ENCODE peak calls at places on chromosomes 12 and 14, in six cellular contexts. B is K562; U is CD8-positive, alpha-beta memory T cell; Y is fibroblast of lung; V is neural progenitor cell; P is lower lobe of right lung. O is an unnamed sample.

GRCh38 chr14:92461891-92462290 is 51.7 kb upstream of the RIN3 start:
- DNase-seq in B (no peak), U (no peak), Y (no peak), V (no peak), P (no peak), O (no peak)

GRCh38 chr12:42729532-42729895 is 140.0 kb upstream of the PRICKLE1 start:
- DNase-seq in B (no peak), U (no peak), Y (no peak), V (no peak), P (no peak), O (peak; percentile 18)

GRCh38 chr14:36513451-36514277 is 6.4 kb downstream of the NKX2-1 start:
- DNase-seq in B (no peak), U (no peak), Y (no peak), V (peak; percentile 86), P (peak; percentile 82), O (no peak)

GRCh38 chr12:112858776-112859175 is 48.0 kb upstream of the OAS1 start:
- DNase-seq in B (no peak), U (no peak), Y (no peak), V (no peak), P (no peak), O (no peak)

GRCh38 chr12:19530631-19531020 is 91.3 kb downstream of the AEBP2 start:
- DNase-seq in B (no peak), U (no peak), Y (peak; percentile 21), V (no peak), P (no peak), O (no peak)

GRCh38 chr12:46744256-46744655 is 81.5 kb downstream of the SLC38A4 start:
- DNase-seq in B (no peak), U (no peak), Y (no peak), V (no peak), P (no peak), O (no peak)

GRCh38 chr12:109291531-109292341 is 17.3 kb downstream of the FOXN4 start:
- DNase-seq in B (no peak), U (no peak), Y (peak; percentile 17), V (peak; percentile 96), P (no peak), O (peak; percentile 88)

GRCh38 chr14:82075566-82075965 is 541.9 kb upstream of the SEL1L start:
- DNase-seq in B (no peak), U (no peak), Y (no peak), V (peak; percentile 89), P (no peak), O (no peak)

GRCh38 chr14:52789118-52789517 is 2.3 kb downstream of the GNPNAT1 start:
- DNase-seq in B (no peak), U (no peak), Y (no peak), V (peak; percentile 7), P (no peak), O (no peak)

GRCh38 chr14:104082807-104083206 is 2.7 kb upstream of the ASPG start:
- DNase-seq in B (no peak), U (no peak), Y (no peak), V (no peak), P (peak; percentile 66), O (peak; percentile 15)

GRCh38 chr12:88934163-88934747 is 354.0 kb upstream of the KITLG start:
- DNase-seq in B (no peak), U (no peak), Y (peak; percentile 39), V (no peak), P (no peak), O (no peak)

GRCh38 chr14:21352587-21352986 is 31.2 kb downstream of the SUPT16H start:
- DNase-seq in B (no peak), U (no peak), Y (no peak), V (no peak), P (peak; percentile 60), O (no peak)

GRCh38 chr12:6697584-6698351 is 2.8 kb downstream of the PIANP start:
- DNase-seq in B (peak; percentile 40), U (no peak), Y (peak; percentile 52), V (peak; percentile 72), P (no peak), O (peak; percentile 76)

GRCh38 chr12:131613678-131614077 is 97.2 kb upstream of the SFSWAP start:
- DNase-seq in B (no peak), U (no peak), Y (no peak), V (no peak), P (no peak), O (no peak)

GRCh38 chr14:78253986-78254385 is 83.8 kb downstream of the NRXN3 start:
- DNase-seq in B (no peak), U (no peak), Y (no peak), V (no peak), P (no peak), O (no peak)

GRCh38 chr14:103284574-103285467 is 49.2 kb upstream of the EIF5 start:
- DNase-seq in B (no peak), U (no peak), Y (peak; percentile 49), V (no peak), P (no peak), O (no peak)

GRCh38 chr12:113196582-113196981 is 11.1 kb downstream of the RITA1 start:
- DNase-seq in B (peak; percentile 6), U (no peak), Y (no peak), V (no peak), P (no peak), O (no peak)

GRCh38 chr12:51528852-51529545 is 62.0 kb upstream of the SCN8A start:
- DNase-seq in B (no peak), U (no peak), Y (no peak), V (no peak), P (no peak), O (no peak)

DNA sequence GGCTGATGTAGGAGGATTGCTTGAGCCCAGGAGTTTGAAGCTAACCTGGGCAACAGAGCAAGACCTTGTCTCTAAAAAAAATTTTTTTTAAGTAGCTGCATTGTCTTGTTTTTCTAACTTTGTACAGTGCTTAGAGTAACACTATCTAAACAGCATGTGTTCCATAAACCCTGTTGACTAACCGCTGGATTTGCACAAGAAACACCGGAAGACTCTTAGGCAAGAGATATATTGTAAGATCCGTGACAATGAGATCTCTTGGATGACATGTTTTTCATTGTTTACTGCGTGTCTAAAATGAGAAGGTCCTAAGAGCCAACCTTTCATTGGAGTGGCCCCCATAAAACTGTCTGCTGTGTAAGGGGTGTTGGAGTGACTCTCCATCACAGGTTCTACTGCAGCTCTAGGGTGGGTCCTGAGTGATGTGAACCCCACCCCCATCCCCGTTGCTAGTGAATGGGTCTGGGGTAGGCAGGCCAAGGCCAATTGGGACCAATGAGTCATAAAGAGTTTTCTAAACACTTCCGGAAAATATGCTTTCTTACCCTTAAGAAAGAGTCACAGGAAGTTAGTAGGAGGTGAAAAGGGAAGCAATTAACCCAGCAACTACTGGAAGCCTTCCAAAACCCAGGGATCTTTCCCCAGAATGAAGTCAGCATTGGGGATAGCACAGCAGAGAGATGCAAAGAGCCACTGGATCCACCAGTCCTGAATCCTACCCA is 24.3 kb upstream of the PCNX1 start:
- DNase-seq in B (no peak), U (no peak), Y (peak; percentile 70), V (no peak), P (no peak), O (no peak)
- H3K4me1 ChIP-seq in B (no peaks in the 10 kb centered on the region), U (peaks cover 53% of the 10 kb centered on the region), Y (peaks cover 4% of the 10 kb centered on the region), V (no peaks in the 10 kb centered on the region), P (peaks cover 37% of the 10 kb centered on the region), O (peaks cover 2% of the 10 kb centered on the region)

GRCh38 chr12:103399986-103400385 is 95.8 kb downstream of the C12orf42 start:
- DNase-seq in B (no peak), U (no peak), Y (no peak), V (no peak), P (no peak), O (no peak)

GRCh38 chr12:103397536-103397935 is 98.2 kb downstream of the C12orf42 start:
- DNase-seq in B (no peak), U (no peak), Y (no peak), V (no peak), P (no peak), O (no peak)

GRCh38 chr12:103401421-103401820 is 94.3 kb downstream of the C12orf42 start:
- DNase-seq in B (no peak), U (peak; percentile 10), Y (no peak), V (no peak), P (no peak), O (peak; percentile 23)
- H3K4me3 ChIP-seq in B (no peak overlapping the region), U (no peak overlapping the region), Y (no peak overlapping the region), V (no peak overlapping the region), P (no peak overlapping the region), O (no peak overlapping the region)

GRCh38 chr12:104490221-104490620 is 33.5 kb downstream of the CHST11 start:
- DNase-seq in B (no peak), U (no peak), Y (no peak), V (no peak), P (no peak), O (no peak)
- H3K4me1 ChIP-seq in B (peaks cover 30% of the 10 kb centered on the region), U (peaks cover 78% of the 10 kb centered on the region), Y (peaks cover 6% of the 10 kb centered on the region), V (no peaks in the 10 kb centered on the region), P (peaks cover 48% of the 10 kb centered on the region), O (peaks cover 20% of the 10 kb centered on the region)

GRCh38 chr12:1176191-1176590 is 185.2 kb downstream of the ERC1 start:
- DNase-seq in B (no peak), U (no peak), Y (no peak), V (no peak), P (no peak), O (no peak)

GRCh38 chr12:1174659-1175058 is 183.6 kb downstream of the ERC1 start:
- DNase-seq in B (no peak), U (no peak), Y (no peak), V (no peak), P (no peak), O (no peak)

GRCh38 chr12:1170411-1170810 is 179.4 kb downstream of the ERC1 start:
- DNase-seq in B (no peak), U (no peak), Y (no peak), V (no peak), P (no peak), O (no peak)

GRCh38 chr12:1171657-1172056 is 180.6 kb downstream of the ERC1 start:
- DNase-seq in B (no peak), U (no peak), Y (no peak), V (peak; percentile 80), P (no peak), O (peak; percentile 12)

GRCh38 chr12:1173806-1174617 is 183.0 kb downstream of the ERC1 start:
- DNase-seq in B (no peak), U (no peak), Y (no peak), V (no peak), P (no peak), O (no peak)
- H3K4me3 ChIP-seq in B (no peak overlapping the region), U (no peak overlapping the region), Y (no peak overlapping the region), V (no peak overlapping the region), P (no peak overlapping the region), O (no peak overlapping the region)

DNA sequence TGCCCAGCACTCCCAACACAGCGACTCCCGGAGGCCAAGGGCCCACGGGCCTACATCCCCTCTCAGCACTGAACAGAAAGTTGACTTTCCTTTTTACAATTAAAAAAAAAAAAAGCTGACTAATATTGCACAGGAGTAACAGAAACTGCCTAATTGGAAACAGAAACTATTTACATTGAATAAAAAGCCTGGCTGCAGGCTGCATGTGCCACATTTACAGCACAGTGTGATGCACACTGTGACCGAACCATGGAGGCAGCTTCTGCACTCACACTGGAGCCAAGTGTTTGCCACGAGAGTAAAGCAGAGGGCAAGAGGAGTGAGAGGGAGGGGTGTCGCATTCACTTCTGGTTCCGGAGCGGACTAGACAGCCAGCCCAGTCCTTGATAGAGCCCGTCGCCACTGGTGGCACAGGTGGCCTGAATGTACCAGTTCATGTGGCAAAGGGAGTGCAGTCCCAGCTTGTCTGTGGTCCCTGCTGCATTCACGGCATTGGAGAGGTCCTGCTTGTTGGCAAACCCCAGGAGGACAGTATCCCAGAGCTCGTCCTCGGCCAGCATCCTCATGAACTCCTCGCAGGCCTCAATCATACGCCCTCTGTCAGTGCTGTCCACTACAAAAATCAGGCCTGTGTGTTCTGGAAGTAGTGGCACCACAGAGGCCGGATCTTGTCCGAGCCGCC is 59.2 kb downstream of the SPPL3 start:
- DNase-seq in B (no peak), U (no peak), Y (no peak), V (no peak), P (no peak), O (no peak)
- H3K4me1 ChIP-seq in B (peaks cover 4% of the 10 kb centered on the region), U (peaks cover 15% of the 10 kb centered on the region), Y (peaks cover 2% of the 10 kb centered on the region), V (peaks cover 9% of the 10 kb centered on the region), P (peaks cover 51% of the 10 kb centered on the region), O (peaks cover 3% of the 10 kb centered on the region)

O was measured in BE2C.